ENCODE peak calls at places on chromosome 21, in six cellular contexts. S, E, L, J, O and W are unnamed samples.

GRCh38 chr21:26888256-26888655 is 43.0 kb upstream of the ADAMTS1 start:
- DNase-seq in L (no peak), J (no peak), O (no peak), S (no peak), E (no peak), W (no peak)

GRCh38 chr21:33384851-33385331 is 18.3 kb upstream of the IFNGR2 start:
- DNase-seq in J (no peak), L (no peak), O (no peak), E (no peak), S (no peak), W (no peak)

GRCh38 chr21:38487906-38488639 is 10.2 kb downstream of the ERG start:
- DNase-seq in O (no peak), J (no peak), S (no peak), L (no peak), E (no peak), W (no peak)

GRCh38 chr21:42009831-42010506 is at the start of gene ZBTB21:
- DNase-seq in O (peak; percentile 99), E (peak; percentile 99), S (peak; percentile 95), J (peak; percentile 96), L (peak; percentile 99), W (peak; percentile 91)

GRCh38 chr21:38310619-38311018 is 53.8 kb downstream of the KCNJ15 start:
- DNase-seq in O (no peak), S (no peak), L (no peak), E (no peak), J (no peak), W (peak; percentile 90)

GRCh38 chr21:16587141-16587570 is 857.4 kb downstream of the USP25 start:
- DNase-seq in J (peak; percentile 48), E (peak; percentile 51), L (peak; percentile 66), S (peak; percentile 89), O (no peak), W (peak; percentile 73)

GRCh38 chr21:37198989-37199924 is 67.9 kb downstream of the VPS26C start:
- DNase-seq in S (no peak), J (peak; percentile 17), O (no peak), E (no peak), L (no peak), W (no peak)

GRCh38 chr21:16069713-16070112 is 339.9 kb downstream of the USP25 start:
- DNase-seq in E (no peak), J (no peak), L (no peak), O (no peak), S (no peak), W (no peak)

GRCh38 chr21:15592271-15592860 is 137.4 kb upstream of the USP25 start:
- DNase-seq in J (peak; percentile 27), L (no peak), S (no peak), E (no peak), O (no peak), W (no peak)

GRCh38 chr21:28872218-28872617 is 120.5 kb downstream of the LTN1 start:
- DNase-seq in O (no peak), S (no peak), J (no peak), E (no peak), L (no peak), W (no peak)

GRCh38 chr21:41410767-41411448 is 15.1 kb upstream of the MX1 start:
- DNase-seq in L (no peak), S (no peak), J (no peak), E (no peak), O (no peak), W (no peak)

DNA sequence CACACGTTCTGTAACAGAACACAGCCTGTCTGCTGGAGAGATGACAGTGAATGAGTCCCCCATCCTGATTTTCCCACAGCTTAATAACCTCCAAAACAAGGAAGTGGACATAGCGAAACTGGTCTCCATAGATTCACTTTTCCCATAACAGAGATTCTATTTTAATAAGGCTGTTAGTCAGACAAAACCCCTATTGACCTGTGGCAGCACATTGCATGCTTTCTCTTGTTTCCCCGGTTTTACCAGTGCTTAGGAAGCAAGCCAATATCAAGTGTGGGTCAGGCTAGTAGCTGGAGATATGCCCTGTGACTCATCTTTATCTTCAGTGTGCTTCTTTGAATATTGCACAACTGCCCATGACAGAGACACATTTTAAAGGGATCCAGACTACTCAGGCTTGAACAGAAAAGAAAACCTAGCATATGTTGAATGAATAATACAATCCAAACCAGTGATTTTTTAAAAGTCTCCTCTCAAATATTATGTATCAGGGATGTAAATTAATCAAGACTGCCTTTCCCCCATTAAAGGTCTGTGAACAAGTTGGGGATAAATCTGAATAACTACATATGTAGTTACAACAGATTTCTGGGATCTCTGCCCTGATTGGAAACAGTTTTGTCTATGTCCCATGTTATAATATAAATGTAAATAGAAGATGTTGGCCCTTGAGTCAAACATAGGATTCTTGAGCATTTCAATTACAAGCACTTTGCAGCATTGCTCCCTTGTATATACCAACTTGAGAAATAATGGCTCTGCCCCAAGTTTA is 11.9 kb upstream of the CLDN8 start:
- DNase-seq in E (no peak), O (no peak), S (no peak), J (no peak), L (no peak), W (peak; percentile 99)
- H3K4me3 ChIP-seq in E (no peak overlapping the region), O (no peak overlapping the region), S (no peak overlapping the region), J (no peak overlapping the region), L (no peak overlapping the region), W (no peak overlapping the region)

DNA sequence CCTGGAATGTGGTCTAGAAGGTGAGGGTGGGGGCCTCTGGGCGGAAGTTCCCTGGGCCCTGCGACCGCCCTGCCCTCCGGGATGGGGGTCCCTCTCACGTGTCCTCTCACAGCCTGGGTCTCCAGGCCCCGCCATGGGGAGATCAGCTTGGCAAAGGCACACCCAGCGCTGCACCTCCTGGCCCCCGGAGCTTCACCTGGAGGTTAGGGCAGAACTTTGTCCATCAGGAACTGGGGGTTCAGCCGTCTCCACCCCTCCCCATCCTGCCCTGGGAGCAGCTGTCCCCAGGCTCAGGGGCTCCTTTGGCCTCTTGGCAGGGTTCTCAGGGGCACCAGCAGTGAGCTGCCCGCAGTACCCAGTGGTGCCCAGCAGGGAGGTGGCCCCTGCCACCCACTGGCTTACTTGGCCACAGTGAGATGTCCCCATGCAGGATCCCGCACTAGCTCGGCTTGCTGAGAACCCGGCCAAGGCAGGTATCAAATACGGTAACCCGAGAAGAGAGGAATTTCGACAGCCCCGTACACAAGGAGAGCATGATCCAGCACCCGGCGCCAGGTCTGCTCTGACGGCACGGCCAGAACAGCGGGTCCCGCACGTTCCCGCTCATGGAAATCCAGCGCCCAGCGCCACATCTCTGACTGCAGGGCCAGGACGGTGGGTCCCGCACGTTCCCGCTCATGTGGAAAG is 36.7 kb downstream of the RRP1 start:
- DNase-seq in E (no peak), J (peak; percentile 49), L (no peak), S (no peak), O (no peak), W (no peak)
- H3K4me3 ChIP-seq in E (no peak overlapping the region), J (no peak overlapping the region), L (no peak overlapping the region), S (no peak overlapping the region), O (no peak overlapping the region), W (no peak overlapping the region)

DNA sequence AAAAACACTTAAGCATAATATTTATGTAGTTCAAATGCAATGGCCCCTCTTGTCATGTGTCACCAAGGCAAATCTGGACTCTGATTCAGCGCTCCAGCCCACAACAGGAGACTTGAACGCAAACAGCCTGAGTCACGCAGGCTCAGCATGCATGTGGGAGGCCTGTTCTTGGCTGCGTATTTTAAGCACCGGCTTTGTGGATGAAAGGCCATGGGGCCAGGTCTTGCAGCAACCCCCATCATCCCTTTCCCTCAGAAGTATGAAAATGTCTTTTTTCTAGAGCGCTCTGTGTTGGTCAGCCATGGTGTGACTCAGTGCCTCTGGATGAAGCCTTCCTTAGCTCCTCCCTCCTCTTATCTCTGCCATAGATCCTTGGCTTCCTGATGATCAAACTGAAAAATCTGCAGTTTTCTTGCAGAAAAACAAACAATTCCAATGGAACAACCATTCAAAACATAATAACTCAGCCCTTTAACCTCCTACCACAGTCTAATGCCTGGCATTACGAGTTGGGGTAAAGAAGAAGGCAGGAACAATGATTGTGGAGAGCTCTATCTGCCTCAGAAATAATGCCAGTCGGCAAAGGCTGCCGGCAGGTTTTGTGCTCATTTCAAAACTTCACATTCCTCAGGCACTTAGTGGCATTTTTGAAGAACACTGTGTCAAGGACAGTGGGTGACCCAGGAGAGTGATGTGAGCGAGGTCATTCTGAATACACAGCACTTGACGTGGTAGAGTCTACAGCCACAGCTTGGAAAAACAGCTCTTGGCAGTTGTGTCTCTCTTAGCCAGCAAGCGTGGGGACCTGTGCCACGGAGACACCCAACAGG is 167.5 kb downstream of the CLIC6 start:
- DNase-seq in E (no peak), O (peak; percentile 89), L (peak; percentile 88), S (peak; percentile 36), J (no peak), W (peak; percentile 100)
- H3K4me3 ChIP-seq in E (no peak overlapping the region), O (no peak overlapping the region), L (peak overlapping the region; percentile 31), S (no peak overlapping the region), J (no peak overlapping the region), W (peak overlapping the region; percentile 46)

GRCh38 chr21:45152265-45152746 is 77.9 kb downstream of the ADARB1 start:
- DNase-seq in S (no peak), J (no peak), O (peak; percentile 58), E (peak; percentile 51), L (peak; percentile 76), W (no peak)
- H3K4me3 ChIP-seq in S (no peak overlapping the region), J (no peak overlapping the region), O (no peak overlapping the region), E (no peak overlapping the region), L (peak overlapping the region; percentile 16), W (no peak overlapping the region)

GRCh38 chr21:25139390-25139789 is 467.9 kb downstream of the MRPL39 start:
- DNase-seq in O (no peak), J (no peak), E (no peak), L (no peak), S (no peak), W (no peak)
- H3K4me3 ChIP-seq in O (no peak overlapping the region), J (no peak overlapping the region), E (no peak overlapping the region), L (no peak overlapping the region), S (no peak overlapping the region), W (no peak overlapping the region)

DNA sequence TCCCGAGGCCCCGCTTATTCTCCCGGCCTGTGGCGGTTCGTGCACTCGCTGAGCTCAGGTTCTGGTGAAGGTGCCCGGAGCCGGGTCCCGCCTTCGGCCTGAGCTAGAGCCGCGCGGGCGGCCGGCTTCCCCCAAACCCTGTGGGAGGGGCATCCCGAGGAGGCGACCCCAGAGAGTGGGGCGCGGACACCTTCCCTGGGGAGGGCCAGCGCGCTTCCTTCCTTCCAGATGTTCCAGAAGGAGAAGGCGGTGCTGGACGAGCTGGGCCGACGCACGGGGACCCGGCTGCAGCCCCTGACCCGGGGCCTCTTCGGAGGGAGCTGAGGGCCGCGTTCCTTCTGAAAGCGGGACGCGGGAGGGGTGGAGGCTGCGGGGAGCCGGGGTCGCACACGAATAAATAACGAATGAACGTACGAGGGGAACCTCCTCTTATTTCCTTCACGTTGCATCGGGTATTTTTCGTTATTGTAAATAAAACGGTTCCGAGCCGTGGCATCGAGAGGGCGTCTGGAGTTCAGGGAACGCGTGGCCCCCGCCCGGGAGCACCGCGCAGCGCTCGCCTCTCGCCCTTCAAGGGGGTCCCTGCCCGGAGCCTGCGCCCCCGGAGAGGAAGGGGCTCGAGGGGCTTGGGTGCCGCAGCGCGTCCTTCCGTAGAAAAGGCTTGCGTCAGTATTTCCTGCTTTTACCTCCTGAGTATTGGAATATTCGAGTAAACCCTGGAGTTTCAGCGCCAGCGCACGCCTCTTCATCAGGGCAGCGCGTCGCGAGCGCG is 11.4 kb downstream of the YBEY start:
- DNase-seq in S (no peak), E (peak; percentile 48), L (no peak), O (no peak), J (no peak), W (no peak)
- H3K4me3 ChIP-seq in S (peak overlapping the region; percentile 49), E (no peak overlapping the region), L (peak overlapping the region; percentile 53), O (peak overlapping the region; percentile 28), J (no peak overlapping the region), W (peak overlapping the region; percentile 32)